ENCODE peak calls at places on chromosomes 11 and 22, in seven cellular contexts. I is endodermal cell; N is left ventricle myocardium inferior; C is CD8-positive, alpha-beta T cell; R is Panc1; L is H7; M is PC-3. X is an unnamed sample. For H3K36me3, the result is how much of the 10 kb centered on the place peaks cover.

GRCh38 chr22:46023558-46023981 is 46.6 kb upstream of the WNT7B start:
- DNase-seq in I (peak), N (peak), C (no peak), R (no peak), L (peak), M (no peak), X (peak)

GRCh38 chr22:46038516-46039430 is 61.8 kb upstream of the WNT7B start:
- DNase-seq in I (peak), N (no peak), C (no peak), R (no peak), L (peak), M (no peak), X (no peak)

GRCh38 chr11:68461284-68461861 is 821 bp downstream of the PPP6R3 start:
- DNase-seq in I (peak), N (no peak), C (no peak), R (no peak), L (peak), M (peak), X (peak)

GRCh38 chr11:61281581-61282250 is 13.4 kb downstream of the VWCE start:
- DNase-seq in I (peak), N (peak), C (peak), R (no peak), L (peak), M (no peak), X (peak)

GRCh38 chr11:85922367-85922766 is 67.2 kb downstream of the CCDC83 start:
- DNase-seq in I (no peak), N (no peak), C (no peak), R (no peak), L (no peak), M (no peak), X (no peak)

GRCh38 chr11:75913984-75914383 is 99.0 kb downstream of the UVRAG start:
- DNase-seq in I (no peak), N (no peak), C (no peak), R (no peak), L (no peak), M (no peak), X (no peak)

GRCh38 chr11:70142171-70142875 is 60.8 kb upstream of the FADD start:
- DNase-seq in I (peak), N (no peak), C (no peak), R (no peak), L (peak), M (peak), X (no peak)

GRCh38 chr11:33160147-33160546 is 1.1 kb downstream of the CSTF3 start:
- DNase-seq in I (no peak), N (no peak), C (no peak), R (no peak), L (no peak), M (peak), X (no peak)

GRCh38 chr22:40193429-40194421 is 16.0 kb downstream of the TNRC6B start:
- DNase-seq in I (peak), N (no peak), C (no peak), R (no peak), L (no peak), M (peak), X (no peak)

GRCh38 chr11:68839953-68840641 is 1.6 kb downstream of the CPT1A start:
- DNase-seq in I (peak), N (no peak), C (no peak), R (no peak), L (peak), M (peak), X (peak)

GRCh38 chr11:66294626-66295620 is 3.2 kb downstream of the TMEM151A start:
- DNase-seq in I (peak), N (no peak), C (no peak), R (no peak), L (peak), M (no peak), X (peak)

GRCh38 chr11:47109051-47109791 is 67.5 kb downstream of the ARFGAP2 start:
- DNase-seq in I (no peak), N (no peak), C (no peak), R (no peak), L (no peak), M (no peak), X (no peak)

GRCh38 chr11:64100345-64100744 is 64.6 kb downstream of the FLRT1 start:
- DNase-seq in I (peak), N (no peak), C (no peak), R (no peak), L (peak), M (no peak), X (no peak)

GRCh38 chr11:65116370-65117205 is 913 bp downstream of the ZNHIT2 start:
- DNase-seq in I (peak), N (no peak), C (peak), R (no peak), L (peak), M (peak), X (peak)

GRCh38 chr11:121485221-121485620 is 32.5 kb upstream of the SORL1-AS1 start:
- DNase-seq in I (no peak), N (no peak), C (no peak), R (no peak), L (no peak), M (no peak), X (no peak)

GRCh38 chr11:6320411-6321207 is at the start of gene CAVIN3:
- DNase-seq in I (peak), N (peak), C (no peak), R (no peak), L (peak), M (peak), X (peak)

GRCh38 chr11:33542921-33543320 is 157.7 kb downstream of the C11orf91 start:
- DNase-seq in I (peak), N (peak), C (peak), R (peak), L (peak), M (peak), X (peak)

GRCh38 chr11:12902784-12903491 is 106.2 kb upstream of the RASSF10 start:
- DNase-seq in I (no peak), N (no peak), C (no peak), R (no peak), L (no peak), M (no peak), X (no peak)

GRCh38 chr22:18905540-18906409 is at the start of gene DGCR6:
- DNase-seq in I (no peak), N (no peak), C (no peak), R (no peak), L (no peak), M (no peak), X (no peak)

GRCh38 chr11:78138281-78138680 is 1.1 kb downstream of the ALG8 start:
- DNase-seq in I (no peak), N (no peak), C (no peak), R (no peak), L (no peak), M (peak), X (no peak)

GRCh38 chr11:35056391-35057093 is 82.4 kb upstream of the CD44 start:
- DNase-seq in I (no peak), N (no peak), C (no peak), R (no peak), L (no peak), M (peak), X (no peak)

GRCh38 chr22:35838849-35839646 is 121.4 kb downstream of the APOL5 start:
- DNase-seq in I (peak), N (no peak), C (no peak), R (no peak), L (no peak), M (peak), X (no peak)

GRCh38 chr11:69375316-69376154 is 81.6 kb downstream of the MYEOV start:
- DNase-seq in I (peak), N (peak), C (no peak), R (no peak), L (no peak), M (no peak), X (peak)

GRCh38 chr22:38731703-38732161 is 24.1 kb downstream of the SUN2 start:
- DNase-seq in I (no peak), N (no peak), C (no peak), R (no peak), L (peak), M (no peak), X (no peak)

GRCh38 chr22:38734203-38735100 is 21.3 kb downstream of the SUN2 start:
- DNase-seq in I (no peak), N (peak), C (no peak), R (no peak), L (peak), M (no peak), X (no peak)

GRCh38 chr22:38733329-38734202 is 22.2 kb downstream of the SUN2 start:
- DNase-seq in I (peak), N (peak), C (peak), R (no peak), L (peak), M (peak), X (peak)

GRCh38 chr22:38730411-38730871 is 24.7 kb downstream of the GTPBP1 start:
- DNase-seq in I (no peak), N (no peak), C (no peak), R (no peak), L (peak), M (no peak), X (no peak)

DNA sequence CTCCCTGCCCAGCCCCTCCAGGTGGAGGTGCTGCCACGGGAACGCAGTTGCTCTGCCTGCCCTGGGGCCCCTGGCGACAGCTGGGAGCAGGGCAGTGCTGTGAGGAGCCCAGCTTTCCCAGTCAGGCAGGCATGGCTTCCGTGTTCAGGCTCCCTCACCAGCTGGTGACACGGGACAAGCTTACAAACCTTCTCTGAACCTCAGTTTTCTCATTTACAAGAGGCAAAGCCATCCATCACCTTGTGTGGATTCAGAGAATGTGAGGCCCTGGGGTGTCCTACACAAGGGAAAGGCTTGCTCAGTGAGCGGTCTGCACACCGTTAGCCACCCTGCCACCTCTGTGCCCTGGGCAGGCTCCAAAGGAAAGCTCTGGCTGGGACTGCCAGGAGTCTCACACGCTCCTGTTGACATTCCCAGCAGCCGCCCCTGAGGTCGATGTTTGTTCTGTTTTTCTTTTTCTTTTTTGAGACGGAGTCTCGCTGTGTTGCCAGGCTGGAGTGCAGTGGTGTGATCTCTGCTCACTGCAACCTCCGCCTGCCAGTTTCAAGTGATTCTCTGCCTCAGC is 23.5 kb downstream of the SUN2 start:
- DNase-seq in I (no peak), N (no peak), C (no peak), R (no peak), L (peak), M (no peak), X (peak)
- H3K36me3 ChIP-seq in I (half or more), N (half or more), C (half or more), R (under half), L (under half), M (under half), X (under half)

DNA sequence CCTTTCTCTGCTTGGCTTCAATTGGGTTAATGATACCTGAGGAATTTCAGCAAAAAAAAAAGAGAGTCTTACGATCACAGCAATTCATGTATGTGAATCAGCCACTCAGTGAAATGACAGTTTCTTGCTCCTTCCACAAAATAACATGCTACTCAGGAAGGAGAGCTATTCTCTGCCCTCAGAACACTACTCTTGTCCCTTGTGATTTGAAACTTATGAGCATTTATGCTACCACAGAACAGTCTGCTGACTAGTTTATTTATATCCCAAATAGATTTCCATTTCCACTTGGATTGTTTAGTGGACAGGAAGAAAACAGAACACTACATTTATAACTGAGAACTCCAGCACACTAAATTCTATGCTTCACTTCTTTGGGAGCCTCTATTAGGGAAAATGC is 8.5 kb downstream of the TFIP11 start:
- DNase-seq in I (no peak), N (no peak), C (no peak), R (no peak), L (no peak), M (no peak), X (no peak)
- H3K36me3 ChIP-seq in I (half or more), N (half or more), C (half or more), R (under half), L (under half), M (under half), X (under half)

GRCh38 chr22:28791124-28791523 is 9.2 kb downstream of the XBP1 start:
- DNase-seq in I (no peak), N (no peak), C (no peak), R (no peak), L (no peak), M (no peak), X (no peak)
- H3K36me3 ChIP-seq in I (half or more), N (half or more), C (under half), R (under half), L (under half), M (under half), X (under half)

GRCh38 chr22:23804781-23805291 is 18.1 kb downstream of the SMARCB1 start:
- DNase-seq in I (peak), N (no peak), C (no peak), R (no peak), L (no peak), M (no peak), X (no peak)

GRCh38 chr22:23800297-23801237 is 13.8 kb downstream of the SMARCB1 start:
- DNase-seq in I (peak), N (no peak), C (no peak), R (no peak), L (peak), M (no peak), X (peak)

GRCh38 chr22:23801886-23802377 is 15.2 kb downstream of the SMARCB1 start:
- DNase-seq in I (peak), N (no peak), C (no peak), R (no peak), L (peak), M (no peak), X (peak)

GRCh38 chr22:23803001-23803819 is 16.4 kb downstream of the SMARCB1 start:
- DNase-seq in I (peak), N (no peak), C (no peak), R (no peak), L (peak), M (no peak), X (no peak)

GRCh38 chr22:23801238-23801821 is 14.6 kb downstream of the SMARCB1 start:
- DNase-seq in I (peak), N (no peak), C (no peak), R (no peak), L (peak), M (no peak), X (peak)
- H3K36me3 ChIP-seq in I (half or more), N (half or more), C (under half), R (under half), L (under half), M (under half), X (under half)

GRCh38 chr11:72701466-72701865 is 27.2 kb upstream of the PDE2A start:
- DNase-seq in I (no peak), N (no peak), C (no peak), R (no peak), L (no peak), M (no peak), X (no peak)
- H3K36me3 ChIP-seq in I (under half), N (half or more), C (half or more), R (under half), L (under half), M (under half), X (under half)

DNA sequence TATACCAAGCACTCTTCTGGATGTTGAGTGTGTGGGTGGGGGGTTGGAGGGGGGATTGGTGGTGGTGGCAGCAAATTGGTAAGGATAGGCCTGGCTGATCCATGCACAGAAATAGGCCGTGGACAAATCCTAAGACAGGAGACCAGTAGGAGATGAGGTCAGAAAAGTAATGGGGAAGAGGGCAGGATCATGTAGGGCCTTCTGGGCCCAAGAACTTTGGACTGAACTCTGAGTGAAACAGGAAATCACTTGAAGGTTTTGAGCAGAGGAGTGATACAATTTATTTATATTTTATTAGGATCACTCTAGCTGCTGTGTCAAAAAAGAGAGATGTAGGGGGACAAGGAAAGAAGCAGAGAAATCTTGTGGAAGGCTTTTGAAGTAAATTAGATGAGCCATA is 28.7 kb downstream of the TSG101 start:
- DNase-seq in I (no peak), N (no peak), C (no peak), R (no peak), L (no peak), M (no peak), X (no peak)
- H3K36me3 ChIP-seq in I (half or more), N (half or more), C (under half), R (under half), L (under half), M (under half), X (under half)

DNA sequence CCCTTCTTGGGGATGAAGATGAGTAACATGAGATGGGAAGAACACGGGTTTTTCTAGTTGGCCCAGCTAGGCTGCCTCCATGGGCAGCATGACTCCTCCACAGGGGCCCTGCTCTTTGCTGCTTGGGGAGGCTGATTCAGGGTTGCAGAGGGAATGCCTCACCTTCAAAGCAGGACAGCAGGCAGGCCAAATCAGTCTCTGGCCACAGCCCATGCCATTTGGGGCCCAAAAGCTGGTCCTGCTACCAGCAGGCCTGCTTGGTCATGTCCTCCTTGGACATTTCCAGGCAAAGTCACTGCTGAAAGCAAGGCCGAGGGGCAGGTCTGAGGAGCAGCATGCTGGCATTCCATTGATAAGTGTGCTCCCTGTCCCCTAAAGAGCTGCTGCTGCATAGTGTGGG is 13.8 kb upstream of the MAPK8IP1 start:
- DNase-seq in I (no peak), N (no peak), C (no peak), R (no peak), L (no peak), M (no peak), X (no peak)
- H3K36me3 ChIP-seq in I (half or more), N (half or more), C (half or more), R (under half), L (under half), M (under half), X (under half)

GRCh38 chr11:134724106-134724778 is 312.2 kb upstream of the B3GAT1 start:
- DNase-seq in I (no peak), N (no peak), C (no peak), R (no peak), L (no peak), M (no peak), X (no peak)
- H3K36me3 ChIP-seq in I (under half), N (under half), C (under half), R (under half), L (under half), M (under half), X (under half)

GRCh38 chr11:123729602-123730001 is 11.9 kb downstream of the ZNF202 start:
- DNase-seq in I (no peak), N (no peak), C (no peak), R (no peak), L (no peak), M (peak), X (no peak)
- H3K36me3 ChIP-seq in I (half or more), N (half or more), C (half or more), R (under half), L (half or more), M (half or more), X (under half)

GRCh38 chr11:72009156-72009555 is 10.4 kb downstream of the IL18BP start:
- DNase-seq in I (peak), N (no peak), C (no peak), R (no peak), L (peak), M (no peak), X (no peak)
- H3K36me3 ChIP-seq in I (half or more), N (half or more), C (half or more), R (under half), L (half or more), M (half or more), X (under half)